ENCODE peak calls at places on chromosomes 7 and 10, in nine cellular contexts. P is GM04504; D is activated T-cell treated with anti-CD3 and anti-CD28 coated beads, Interleukin-2, amount 50 U/mL, for 1 hour; C is aorta; O is brain microvascular endothelial cell; I is omental fat pad; J is cardiac fibroblast; R is choroid plexus epithelial cell; H is nucleus accumbens. N is an unnamed sample.

GRCh38 chr10:61016630-61017029 is 72.6 kb upstream of the RHOBTB1 start:
- DNase-seq in P (no peak), D (no peak), C (no peak), O (no peak), I (no peak), J (no peak), R (no peak), H (no peak), N (no peak)

GRCh38 chr10:79304479-79305087 is 42.7 kb upstream of the PPIF start:
- DNase-seq in P (no peak), D (no peak), C (no peak), O (no peak), I (no peak), J (no peak), R (no peak), H (no peak), N (no peak)

GRCh38 chr10:50594012-50594411 is 29.7 kb downstream of the SGMS1 start:
- DNase-seq in P (peak; percentile 62), D (no peak), C (no peak), O (peak; percentile 73), I (no peak), J (peak; percentile 87), R (peak; percentile 90), H (no peak), N (no peak)

GRCh38 chr10:74244097-74244685 is 93.2 kb downstream of the ADK start:
- DNase-seq in P (no peak), D (no peak), C (no peak), O (no peak), I (no peak), J (peak; percentile 76), R (peak; percentile 81), H (no peak), N (no peak)

GRCh38 chr10:9579110-9579705 is 1438.5 kb upstream of the CELF2 start:
- DNase-seq in P (no peak), D (no peak), C (no peak), O (no peak), I (no peak), J (no peak), R (no peak), H (no peak), N (no peak)

GRCh38 chr10:123158682-123159081 is 4.5 kb downstream of the BUB3 start:
- DNase-seq in P (no peak), D (no peak), C (no peak), O (no peak), I (no peak), J (no peak), R (no peak), H (no peak), N (no peak)

GRCh38 chr10:88161070-88161469 is 297.6 kb downstream of the PTEN start:
- DNase-seq in P (no peak), D (no peak), C (no peak), O (no peak), I (no peak), J (no peak), R (no peak), H (no peak), N (no peak)

GRCh38 chr7:139452948-139453672 is 30.4 kb downstream of the KLRG2 start:
- DNase-seq in P (no peak), D (no peak), C (no peak), O (peak; percentile 56), I (no peak), J (peak; percentile 27), R (no peak), H (no peak), N (no peak)

GRCh38 chr7:17774248-17774647 is 166.0 kb downstream of the SNX13 start:
- DNase-seq in P (peak; percentile 58), D (no peak), C (no peak), O (peak; percentile 77), I (no peak), J (peak; percentile 63), R (peak; percentile 80), H (no peak), N (no peak)

GRCh38 chr10:132503581-132504421 is 33.8 kb upstream of the INPP5A start:
- DNase-seq in P (no peak), D (no peak), C (peak; percentile 34), O (no peak), I (no peak), J (no peak), R (no peak), H (no peak), N (no peak)

GRCh38 chr10:23192741-23193434 is 776 bp downstream of the PTF1A start:
- DNase-seq in P (no peak), D (no peak), C (no peak), O (no peak), I (no peak), J (no peak), R (no peak), H (no peak), N (no peak)

GRCh38 chr10:28569506-28570159 is 36.7 kb downstream of the WAC start:
- DNase-seq in P (no peak), D (no peak), C (no peak), O (peak; percentile 30), I (no peak), J (peak; percentile 11), R (peak; percentile 63), H (no peak), N (no peak)

GRCh38 chr7:117872565-117873055 is 631 bp downstream of the CTTNBP2 start:
- DNase-seq in P (no peak), D (no peak), C (peak; percentile 54), O (peak; percentile 2), I (no peak), J (no peak), R (peak; percentile 8), H (peak; percentile 55), N (peak; percentile 7)

GRCh38 chr7:129607471-129608120 is 3.9 kb upstream of the NRF1 start:
- DNase-seq in P (no peak), D (peak; percentile 36), C (no peak), O (no peak), I (no peak), J (peak; percentile 42), R (peak; percentile 62), H (no peak), N (peak; percentile 55)

GRCh38 chr7:2956526-2957368 is 86.9 kb downstream of the CARD11 start:
- DNase-seq in P (peak; percentile 0), D (peak; percentile 33), C (peak; percentile 49), O (peak; percentile 50), I (peak; percentile 11), J (peak; percentile 33), R (peak; percentile 72), H (no peak), N (no peak)

GRCh38 chr7:150410680-150411346 is 31.7 kb downstream of the ZNF775 start:
- DNase-seq in P (no peak), D (no peak), C (no peak), O (no peak), I (no peak), J (no peak), R (no peak), H (no peak), N (no peak)

GRCh38 chr10:91159254-91159783 is 61.1 kb upstream of the PCGF5 start:
- DNase-seq in P (no peak), D (no peak), C (no peak), O (peak; percentile 14), I (no peak), J (no peak), R (peak; percentile 15), H (no peak), N (no peak)

GRCh38 chr7:117960351-117960750 is 87.1 kb upstream of the CTTNBP2 start:
- DNase-seq in P (no peak), D (no peak), C (no peak), O (no peak), I (no peak), J (no peak), R (no peak), H (no peak), N (no peak)

GRCh38 chr10:71134732-71135211 is 77.6 kb upstream of the UNC5B start:
- DNase-seq in P (no peak), D (no peak), C (no peak), O (no peak), I (no peak), J (no peak), R (no peak), H (no peak), N (peak; percentile 58)

GRCh38 chr7:101717986-101718746 is 89.1 kb upstream of the MYL10 start:
- DNase-seq in P (no peak), D (no peak), C (peak; percentile 81), O (peak; percentile 46), I (peak; percentile 27), J (peak; percentile 66), R (peak; percentile 23), H (no peak), N (peak; percentile 45)

GRCh38 chr10:75971402-75972211 is 540.2 kb downstream of the LRMDA start:
- DNase-seq in P (no peak), D (no peak), C (no peak), O (peak; percentile 30), I (no peak), J (peak; percentile 46), R (peak; percentile 83), H (no peak), N (no peak)

GRCh38 chr10:59240581-59241183 is 64.2 kb downstream of the PHYHIPL start:
- DNase-seq in P (peak; percentile 13), D (no peak), C (no peak), O (peak; percentile 20), I (no peak), J (peak; percentile 70), R (peak; percentile 70), H (no peak), N (no peak)

GRCh38 chr7:101996876-101997275 is 179.4 kb downstream of the CUX1 start:
- DNase-seq in P (no peak), D (no peak), C (no peak), O (no peak), I (no peak), J (no peak), R (no peak), H (no peak), N (no peak)

GRCh38 chr7:122520961-122521555 is 177.9 kb downstream of the RNF133 start:
- DNase-seq in P (no peak), D (no peak), C (no peak), O (no peak), I (no peak), J (no peak), R (no peak), H (no peak), N (no peak)

N was measured in WERI-Rb-1.